ENCODE peak calls at places on chromosomes 13 and 19, in seven cellular contexts. One of them, this sample, is unnamed.

GRCh38 chr19:30719189-30719990 is 347.2 kb downstream of the ZNF536 start:
- DNase-seq in adrenal gland: peak; percentile 70
- DNase-seq in fibroblast of lung: peak; percentile 22
- DNase-seq in fibroblast of pulmonary artery: peak; percentile 13
- DNase-seq in endodermal cell: peak; percentile 73
- DNase-seq in AG09319: no peak
- DNase-seq in fibroblast of mammary gland: peak; percentile 6
- DNase-seq in this sample: peak; percentile 15

GRCh38 chr19:9863759-9864158 is 28.6 kb downstream of the PIN1 start:
- DNase-seq in adrenal gland: no peak
- DNase-seq in fibroblast of lung: no peak
- DNase-seq in fibroblast of pulmonary artery: no peak
- DNase-seq in endodermal cell: no peak
- DNase-seq in AG09319: no peak
- DNase-seq in fibroblast of mammary gland: no peak
- DNase-seq in this sample: no peak

GRCh38 chr13:39401091-39401647 is 201.8 kb downstream of the LHFPL6 start:
- DNase-seq in adrenal gland: no peak
- DNase-seq in fibroblast of lung: no peak
- DNase-seq in fibroblast of pulmonary artery: no peak
- DNase-seq in endodermal cell: no peak
- DNase-seq in AG09319: no peak
- DNase-seq in fibroblast of mammary gland: no peak
- DNase-seq in this sample: no peak

GRCh38 chr13:66210677-66211076 is 1019.5 kb downstream of the PCDH9 start:
- DNase-seq in adrenal gland: no peak
- DNase-seq in fibroblast of lung: peak; percentile 98
- DNase-seq in fibroblast of pulmonary artery: peak; percentile 91
- DNase-seq in endodermal cell: no peak
- DNase-seq in AG09319: peak; percentile 8
- DNase-seq in fibroblast of mammary gland: peak; percentile 85
- DNase-seq in this sample: peak; percentile 30

GRCh38 chr19:35490364-35490763 is at the start of gene KRTDAP:
- DNase-seq in adrenal gland: no peak
- DNase-seq in fibroblast of lung: no peak
- DNase-seq in fibroblast of pulmonary artery: no peak
- DNase-seq in endodermal cell: no peak
- DNase-seq in AG09319: no peak
- DNase-seq in fibroblast of mammary gland: no peak
- DNase-seq in this sample: no peak

GRCh38 chr13:82961757-82962156 is 920.5 kb downstream of the SLITRK1 start:
- DNase-seq in adrenal gland: no peak
- DNase-seq in fibroblast of lung: no peak
- DNase-seq in fibroblast of pulmonary artery: no peak
- DNase-seq in endodermal cell: no peak
- DNase-seq in AG09319: no peak
- DNase-seq in fibroblast of mammary gland: no peak
- DNase-seq in this sample: no peak

GRCh38 chr19:23716792-23717191 is 29.8 kb upstream of the ZNF675 start:
- DNase-seq in adrenal gland: no peak
- DNase-seq in fibroblast of lung: no peak
- DNase-seq in fibroblast of pulmonary artery: no peak
- DNase-seq in endodermal cell: no peak
- DNase-seq in AG09319: no peak
- DNase-seq in fibroblast of mammary gland: no peak
- DNase-seq in this sample: no peak

GRCh38 chr13:59086147-59086546 is 1077.6 kb downstream of the DIAPH3 start:
- DNase-seq in adrenal gland: no peak
- DNase-seq in fibroblast of lung: peak; percentile 97
- DNase-seq in fibroblast of pulmonary artery: peak; percentile 67
- DNase-seq in endodermal cell: no peak
- DNase-seq in AG09319: no peak
- DNase-seq in fibroblast of mammary gland: peak; percentile 65
- DNase-seq in this sample: peak; percentile 14

GRCh38 chr13:23578411-23579071 is 8.3 kb downstream of the TNFRSF19 start:
- DNase-seq in adrenal gland: peak; percentile 60
- DNase-seq in fibroblast of lung: peak; percentile 70
- DNase-seq in fibroblast of pulmonary artery: peak; percentile 71
- DNase-seq in endodermal cell: peak; percentile 90
- DNase-seq in AG09319: peak; percentile 25
- DNase-seq in fibroblast of mammary gland: peak; percentile 62
- DNase-seq in this sample: peak; percentile 69

GRCh38 chr13:98541701-98542203 is 35.2 kb downstream of the STK24 start:
- DNase-seq in adrenal gland: peak; percentile 54
- DNase-seq in fibroblast of lung: no peak
- DNase-seq in fibroblast of pulmonary artery: no peak
- DNase-seq in endodermal cell: no peak
- DNase-seq in AG09319: no peak
- DNase-seq in fibroblast of mammary gland: peak; percentile 56
- DNase-seq in this sample: no peak

GRCh38 chr13:113342820-113343691 is 20.9 kb downstream of the GRTP1 start:
- DNase-seq in adrenal gland: no peak
- DNase-seq in fibroblast of lung: no peak
- DNase-seq in fibroblast of pulmonary artery: no peak
- DNase-seq in endodermal cell: no peak
- DNase-seq in AG09319: no peak
- DNase-seq in fibroblast of mammary gland: no peak
- DNase-seq in this sample: no peak

GRCh38 chr13:79481685-79482052 is 714 bp downstream of the NDFIP2 start:
- DNase-seq in adrenal gland: no peak
- DNase-seq in fibroblast of lung: peak; percentile 24
- DNase-seq in fibroblast of pulmonary artery: no peak
- DNase-seq in endodermal cell: no peak
- DNase-seq in AG09319: no peak
- DNase-seq in fibroblast of mammary gland: peak; percentile 9
- DNase-seq in this sample: no peak

DNA sequence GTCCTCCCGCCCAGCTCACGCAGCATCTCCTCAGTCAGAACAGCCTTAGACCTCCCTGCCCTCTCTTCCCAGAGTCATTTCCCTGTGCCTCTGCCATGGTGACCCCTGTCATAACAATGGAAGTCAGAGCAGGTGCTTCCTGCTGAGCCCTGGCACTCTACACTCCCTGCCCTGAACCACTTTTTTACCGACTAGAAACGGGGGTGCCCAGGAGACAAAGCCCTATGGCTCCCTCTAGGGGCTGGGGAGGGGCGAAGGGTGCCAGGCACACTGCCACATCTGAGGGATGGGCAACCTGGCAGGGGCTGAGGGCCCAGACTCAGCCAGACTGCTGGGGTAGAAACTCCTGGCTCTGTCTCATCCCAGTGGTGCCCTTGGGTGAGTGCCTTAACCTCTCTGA is 16.4 kb downstream of the ZNF574 start:
- DNase-seq in adrenal gland: no peak
- DNase-seq in fibroblast of lung: no peak
- DNase-seq in fibroblast of pulmonary artery: peak; percentile 26
- DNase-seq in endodermal cell: peak; percentile 77
- DNase-seq in AG09319: no peak
- DNase-seq in fibroblast of mammary gland: no peak
- DNase-seq in this sample: no peak
- TF ChIP-seq CTCF in adrenal gland: peak; percentile 8
- TF ChIP-seq CTCF in fibroblast of lung: peak; percentile 41
- TF ChIP-seq CTCF in fibroblast of pulmonary artery: peak; percentile 51
- TF ChIP-seq CTCF in endodermal cell: peak; percentile 70
- TF ChIP-seq CTCF in AG09319: peak; percentile 44
- TF ChIP-seq CTCF in fibroblast of mammary gland: peak; percentile 51
- TF ChIP-seq CTCF in this sample: peak; percentile 53

GRCh38 chr19:40533508-40533907 is 43.2 kb upstream of the SHKBP1 start:
- DNase-seq in adrenal gland: no peak
- DNase-seq in fibroblast of lung: no peak
- DNase-seq in fibroblast of pulmonary artery: no peak
- DNase-seq in endodermal cell: no peak
- DNase-seq in AG09319: no peak
- DNase-seq in fibroblast of mammary gland: peak; percentile 10
- DNase-seq in this sample: no peak
- TF ChIP-seq CTCF in adrenal gland: no peak
- TF ChIP-seq CTCF in fibroblast of lung: no peak
- TF ChIP-seq CTCF in fibroblast of pulmonary artery: peak; percentile 31
- TF ChIP-seq CTCF in endodermal cell: peak; percentile 58
- TF ChIP-seq CTCF in AG09319: no peak
- TF ChIP-seq CTCF in fibroblast of mammary gland: peak; percentile 45
- TF ChIP-seq CTCF in this sample: peak; percentile 35

DNA sequence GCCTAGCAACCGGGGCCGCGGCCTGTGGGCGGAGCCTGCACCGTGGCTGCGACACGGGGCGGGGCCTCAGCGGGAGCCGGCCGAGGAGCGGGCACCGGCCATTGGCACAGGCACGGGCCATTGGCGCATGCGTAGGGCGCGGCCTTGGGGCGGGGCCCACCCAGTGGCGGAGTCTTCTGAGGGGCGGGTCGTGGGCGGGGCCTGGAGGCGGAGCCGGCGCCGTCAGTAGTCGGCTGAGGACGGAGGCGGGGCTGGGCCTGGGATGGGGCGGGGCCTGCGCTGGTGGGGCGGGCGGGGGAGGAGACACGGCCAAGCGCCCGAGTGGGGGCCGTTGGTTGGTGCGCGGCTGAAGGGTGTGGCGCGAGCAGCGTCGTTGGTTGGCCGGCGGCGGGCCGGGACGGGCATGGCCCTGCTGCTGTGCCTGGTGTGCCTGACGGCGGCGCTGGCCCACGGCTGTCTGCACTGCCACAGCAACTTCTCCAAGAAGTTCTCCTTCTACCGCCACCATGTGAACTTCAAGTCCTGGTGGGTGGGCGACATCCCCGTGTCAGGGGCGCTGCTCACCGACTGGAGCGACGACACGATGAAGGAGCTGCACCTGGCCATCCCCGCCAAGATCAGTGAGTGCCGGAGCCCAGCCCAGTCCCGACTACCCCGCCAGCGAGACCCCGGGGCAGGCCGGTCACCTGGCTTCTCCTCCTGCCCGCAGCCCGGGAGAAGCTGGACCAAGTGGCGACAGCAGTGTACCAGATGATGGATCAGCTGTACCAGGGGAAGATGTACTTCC is at the start of gene IZUMO4:
- DNase-seq in adrenal gland: peak; percentile 98
- DNase-seq in fibroblast of lung: peak; percentile 90
- DNase-seq in fibroblast of pulmonary artery: peak; percentile 98
- DNase-seq in endodermal cell: peak; percentile 100
- DNase-seq in AG09319: peak; percentile 96
- DNase-seq in fibroblast of mammary gland: peak; percentile 95
- DNase-seq in this sample: peak; percentile 98
- TF ChIP-seq CTCF in adrenal gland: peak; percentile 32
- TF ChIP-seq CTCF in fibroblast of lung: no peak
- TF ChIP-seq CTCF in fibroblast of pulmonary artery: peak; percentile 14
- TF ChIP-seq CTCF in endodermal cell: peak; percentile 64
- TF ChIP-seq CTCF in AG09319: peak; percentile 40
- TF ChIP-seq CTCF in fibroblast of mammary gland: peak; percentile 25
- TF ChIP-seq CTCF in this sample: peak; percentile 39

DNA sequence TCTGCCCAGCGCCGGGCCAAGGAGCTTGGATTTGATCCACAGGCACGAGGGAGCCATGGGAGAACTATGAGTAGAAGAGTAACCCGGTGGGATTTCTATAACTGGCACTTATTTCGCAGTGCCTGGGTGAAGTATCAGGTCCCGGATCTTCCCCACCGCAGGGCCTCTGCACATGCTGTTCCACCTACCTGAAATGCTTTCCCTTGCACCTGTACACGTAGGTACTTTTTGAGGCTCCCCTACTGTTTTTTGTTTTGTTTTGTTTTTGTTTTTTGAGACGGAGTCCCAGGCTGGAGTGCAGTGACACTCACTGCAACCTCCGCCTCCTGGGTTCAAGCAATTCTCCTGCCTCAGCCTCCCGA is 402 bp upstream of the KANK3 start:
- DNase-seq in adrenal gland: no peak
- DNase-seq in fibroblast of lung: no peak
- DNase-seq in fibroblast of pulmonary artery: no peak
- DNase-seq in endodermal cell: no peak
- DNase-seq in AG09319: no peak
- DNase-seq in fibroblast of mammary gland: no peak
- DNase-seq in this sample: no peak
- TF ChIP-seq CTCF in adrenal gland: no peak
- TF ChIP-seq CTCF in fibroblast of lung: no peak
- TF ChIP-seq CTCF in fibroblast of pulmonary artery: no peak
- TF ChIP-seq CTCF in endodermal cell: no peak
- TF ChIP-seq CTCF in AG09319: no peak
- TF ChIP-seq CTCF in fibroblast of mammary gland: no peak
- TF ChIP-seq CTCF in this sample: no peak

DNA sequence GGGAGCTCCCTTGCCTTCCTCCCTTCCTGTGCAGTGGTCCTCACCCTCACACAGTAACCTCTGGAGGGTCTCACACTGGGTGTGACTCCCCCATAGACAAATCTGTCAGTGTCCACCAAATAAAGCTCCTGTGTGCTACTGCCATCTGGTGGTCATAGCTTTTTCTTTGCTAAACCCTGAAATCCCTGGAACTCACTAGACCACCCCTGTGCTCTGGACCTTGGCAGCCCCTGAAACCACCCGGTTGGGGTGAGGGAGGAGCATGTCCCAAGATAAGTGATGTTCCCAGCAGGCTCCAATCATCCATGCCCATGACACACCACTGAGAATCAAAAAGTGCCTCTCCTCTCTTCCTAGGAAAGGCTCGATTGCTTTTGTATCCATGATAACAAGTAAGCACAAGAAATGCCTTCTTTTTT is 6.5 kb upstream of the HSD17B14 start:
- DNase-seq in adrenal gland: peak; percentile 52
- DNase-seq in fibroblast of lung: peak; percentile 19
- DNase-seq in fibroblast of pulmonary artery: peak; percentile 71
- DNase-seq in endodermal cell: peak; percentile 84
- DNase-seq in AG09319: no peak
- DNase-seq in fibroblast of mammary gland: peak; percentile 61
- DNase-seq in this sample: peak; percentile 60
- TF ChIP-seq CTCF in adrenal gland: peak; percentile 71
- TF ChIP-seq CTCF in fibroblast of lung: peak; percentile 76
- TF ChIP-seq CTCF in fibroblast of pulmonary artery: peak; percentile 86
- TF ChIP-seq CTCF in endodermal cell: peak; percentile 89
- TF ChIP-seq CTCF in AG09319: peak; percentile 77
- TF ChIP-seq CTCF in fibroblast of mammary gland: peak; percentile 80
- TF ChIP-seq CTCF in this sample: peak; percentile 76

This sample was measured in fibroblast of villous mesenchyme.